ENCODE peak calls at places on chromosomes 12 and 14, in five cellular contexts. One of them, this sample, is unnamed.

GRCh38 chr12:122867701-122868461 is 28.0 kb downstream of the VPS37B start:
- DNase-seq in Right ventricle myocardium superior: peak; percentile 86
- DNase-seq in IMR-90: no peak
- DNase-seq in iris pigment epithelial cell: no peak
- DNase-seq in EH: no peak
- DNase-seq in this sample: no peak

GRCh38 chr14:73365727-73366126 is 92.6 kb downstream of the NUMB start:
- DNase-seq in Right ventricle myocardium superior: no peak
- DNase-seq in IMR-90: peak; percentile 8
- DNase-seq in iris pigment epithelial cell: peak; percentile 50
- DNase-seq in EH: no peak
- DNase-seq in this sample: peak; percentile 5

GRCh38 chr12:93851245-93851665 is 174.1 kb downstream of the CRADD start:
- DNase-seq in Right ventricle myocardium superior: no peak
- DNase-seq in IMR-90: no peak
- DNase-seq in iris pigment epithelial cell: no peak
- DNase-seq in EH: no peak
- DNase-seq in this sample: no peak

GRCh38 chr14:20680843-20681347 is 3.5 kb upstream of the RNASE4 start:
- DNase-seq in Right ventricle myocardium superior: no peak
- DNase-seq in IMR-90: no peak
- DNase-seq in iris pigment epithelial cell: no peak
- DNase-seq in EH: no peak
- DNase-seq in this sample: no peak

GRCh38 chr14:103724116-103724515 is 8.5 kb downstream of the ZFYVE21 start:
- DNase-seq in Right ventricle myocardium superior: peak; percentile 83
- DNase-seq in IMR-90: peak; percentile 36
- DNase-seq in iris pigment epithelial cell: peak; percentile 47
- DNase-seq in EH: no peak
- DNase-seq in this sample: peak; percentile 84

GRCh38 chr14:36935976-36936678 is 236.3 kb downstream of the SLC25A21 start:
- DNase-seq in Right ventricle myocardium superior: no peak
- DNase-seq in IMR-90: peak; percentile 4
- DNase-seq in iris pigment epithelial cell: peak; percentile 28
- DNase-seq in EH: peak; percentile 71
- DNase-seq in this sample: peak; percentile 36

GRCh38 chr12:132315507-132315906 is 13.9 kb downstream of the GALNT9 start:
- DNase-seq in Right ventricle myocardium superior: peak; percentile 14
- DNase-seq in IMR-90: no peak
- DNase-seq in iris pigment epithelial cell: no peak
- DNase-seq in EH: no peak
- DNase-seq in this sample: no peak

GRCh38 chr14:22974530-22975313 is 7.6 kb downstream of the AJUBA start:
- DNase-seq in Right ventricle myocardium superior: no peak
- DNase-seq in IMR-90: no peak
- DNase-seq in iris pigment epithelial cell: no peak
- DNase-seq in EH: peak; percentile 75
- DNase-seq in this sample: peak; percentile 50

GRCh38 chr12:24821691-24822090 is 127.2 kb downstream of the BCAT1 start:
- DNase-seq in Right ventricle myocardium superior: no peak
- DNase-seq in IMR-90: peak; percentile 77
- DNase-seq in iris pigment epithelial cell: peak; percentile 89
- DNase-seq in EH: peak; percentile 80
- DNase-seq in this sample: peak; percentile 77

GRCh38 chr12:75750950-75751349 is 239.5 kb upstream of the KRR1 start:
- DNase-seq in Right ventricle myocardium superior: no peak
- DNase-seq in IMR-90: peak; percentile 89
- DNase-seq in iris pigment epithelial cell: peak; percentile 87
- DNase-seq in EH: peak; percentile 76
- DNase-seq in this sample: peak; percentile 88

GRCh38 chr12:103768467-103769123 is 72.4 kb downstream of the NT5DC3 start:
- DNase-seq in Right ventricle myocardium superior: no peak
- DNase-seq in IMR-90: no peak
- DNase-seq in iris pigment epithelial cell: no peak
- DNase-seq in EH: no peak
- DNase-seq in this sample: no peak

GRCh38 chr12:47943492-47944359 is 19.7 kb upstream of the TMEM106C start:
- DNase-seq in Right ventricle myocardium superior: no peak
- DNase-seq in IMR-90: no peak
- DNase-seq in iris pigment epithelial cell: no peak
- DNase-seq in EH: no peak
- DNase-seq in this sample: no peak